ENCODE peak calls at places on chromosomes 12 and 14, in seven cellular contexts. D is IMR-90; Y is NCI-H1694; K is GM23338; X is substantia nigra; L is stimulated activated CD4-positive, alpha-beta T cell treated with anti-CD3 and anti-CD28 coated beads, Interleukin-1b, Interleukin-23, amount 100 ng/mL, for 1 hour; B is fibroblast of mammary gland. U is an unnamed sample.

GRCh38 chr12:93880853-93881522 is 203.8 kb downstream of the CRADD start:
- DNase-seq in L (no peak), B (no peak), D (no peak), K (no peak), Y (no peak), X (no peak), U (peak)

GRCh38 chr12:68080577-68080976 is 79.0 kb downstream of the IFNG start:
- DNase-seq in X (no peak), B (no peak), Y (no peak), K (peak), L (no peak), D (no peak), U (no peak)

GRCh38 chr14:75334191-75335051 is 55.8 kb downstream of the FOS start:
- DNase-seq in K (no peak), B (no peak), Y (no peak), L (peak), X (peak), D (peak), U (peak)

GRCh38 chr14:105536691-105537579 is 10.6 kb downstream of the TMEM121 start:
- DNase-seq in Y (no peak), D (no peak), X (no peak), K (no peak), L (no peak), B (no peak), U (no peak)

GRCh38 chr12:124683725-124684124 is 116.3 kb upstream of the NCOR2 start:
- DNase-seq in Y (no peak), B (no peak), L (no peak), K (no peak), X (no peak), D (no peak), U (no peak)

GRCh38 chr12:2343672-2344071 is 290.9 kb downstream of the CACNA1C start:
- DNase-seq in D (no peak), Y (no peak), K (no peak), X (no peak), L (no peak), B (no peak), U (no peak)

GRCh38 chr14:36975834-36976233 is 196.6 kb downstream of the SLC25A21 start:
- DNase-seq in L (no peak), D (peak), Y (peak), B (peak), K (no peak), X (no peak), U (no peak)

GRCh38 chr14:93936245-93936644 is 9.1 kb downstream of the FAM181A start:
- DNase-seq in X (no peak), D (no peak), Y (peak), L (no peak), B (no peak), K (peak), U (no peak)

GRCh38 chr14:61654026-61654425 is 41.3 kb upstream of the HIF1A start:
- DNase-seq in X (no peak), Y (no peak), D (no peak), B (no peak), K (no peak), L (no peak), U (no peak)

GRCh38 chr14:75273272-75274044 is 5.2 kb upstream of the FOS start:
- DNase-seq in L (no peak), B (peak), K (no peak), X (no peak), D (peak), Y (peak), U (no peak)

GRCh38 chr14:39988939-39989338 is 556.7 kb upstream of the FBXO33 start:
- DNase-seq in B (peak), Y (peak), X (no peak), D (no peak), K (peak), L (no peak), U (no peak)

GRCh38 chr12:8449293-8449944 is 6.3 kb upstream of the CLEC6A start:
- DNase-seq in B (no peak), X (no peak), D (no peak), K (peak), Y (no peak), L (no peak), U (no peak)

GRCh38 chr12:52837341-52837741 is 3.2 kb upstream of the KRT79 start:
- DNase-seq in K (no peak), Y (no peak), X (no peak), D (peak), B (peak), L (no peak), U (peak)